ENCODE peak calls at places on chromosome 1, in six cellular contexts. F, M, T, L, V and G are unnamed samples.

GRCh38 chr1:224447251-224447650 is 12.7 kb upstream of the WDR26 start:
- DNase-seq in F (no peak), M (no peak), T (no peak), L (no peak), V (no peak), G (no peak)

GRCh38 chr1:44531785-44532566 is 126.9 kb downstream of the RNF220 start:
- DNase-seq in F (peak), M (no peak), T (no peak), L (no peak), V (no peak), G (peak)

GRCh38 chr1:98702976-98703375 is 41.5 kb downstream of the SNX7 start:
- DNase-seq in F (no peak), M (no peak), T (no peak), L (no peak), V (no peak), G (no peak)

GRCh38 chr1:59072017-59072947 is 224.6 kb upstream of the FGGY start:
- DNase-seq in F (no peak), M (no peak), T (peak), L (no peak), V (no peak), G (no peak)

GRCh38 chr1:234731371-234732085 is 121.5 kb upstream of the IRF2BP2 start:
- DNase-seq in F (no peak), M (peak), T (no peak), L (no peak), V (no peak), G (peak)

GRCh38 chr1:35881850-35882273 is 1.1 kb upstream of the AGO1 start:
- DNase-seq in F (no peak), M (no peak), T (no peak), L (no peak), V (no peak), G (no peak)

GRCh38 chr1:182264187-182264586 is 127.4 kb downstream of the GLUL start:
- DNase-seq in F (no peak), M (no peak), T (no peak), L (no peak), V (no peak), G (no peak)

GRCh38 chr1:90726716-90727480 is 9.8 kb upstream of the BARHL2 start:
- DNase-seq in F (no peak), M (no peak), T (no peak), L (peak), V (peak), G (no peak)

GRCh38 chr1:71587961-71588360 is 507.1 kb upstream of the ZRANB2 start:
- DNase-seq in F (no peak), M (no peak), T (peak), L (no peak), V (no peak), G (no peak)

GRCh38 chr1:25676488-25676887 is 59.9 kb downstream of the MAN1C1 start:
- DNase-seq in F (no peak), M (no peak), T (no peak), L (no peak), V (no peak), G (no peak)

GRCh38 chr1:208550978-208551377 is 306.8 kb upstream of the PLXNA2 start:
- DNase-seq in F (no peak), M (no peak), T (no peak), L (no peak), V (no peak), G (no peak)

GRCh38 chr1:143720087-143721023 is 251.4 kb downstream of the FAM72C start:
- DNase-seq in F (no peak), M (no peak), T (no peak), L (peak), V (peak), G (no peak)

GRCh38 chr1:44829506-44830384 is 13.3 kb downstream of the PTCH2 start:
- DNase-seq in F (no peak), M (no peak), T (no peak), L (no peak), V (no peak), G (no peak)

GRCh38 chr1:184854036-184854435 is 99.4 kb upstream of the EDEM3 start:
- DNase-seq in F (no peak), M (no peak), T (no peak), L (no peak), V (no peak), G (no peak)

GRCh38 chr1:90335566-90335965 is 340.7 kb downstream of the ZNF326 start:
- DNase-seq in F (no peak), M (no peak), T (no peak), L (no peak), V (no peak), G (no peak)

GRCh38 chr1:111884772-111885443 is 104.6 kb downstream of the KCND3 start:
- DNase-seq in F (no peak), M (no peak), T (peak), L (no peak), V (no peak), G (no peak)

GRCh38 chr1:176691251-176692228 is 228.6 kb downstream of the PAPPA2 start:
- DNase-seq in F (peak), M (peak), T (peak), L (peak), V (peak), G (no peak)

GRCh38 chr1:93569479-93569878 is 112.2 kb downstream of the BCAR3 start:
- DNase-seq in F (no peak), M (no peak), T (no peak), L (no peak), V (no peak), G (no peak)

GRCh38 chr1:113946112-113946511 is 17.0 kb downstream of the HIPK1 start:
- DNase-seq in F (no peak), M (no peak), T (no peak), L (no peak), V (no peak), G (no peak)

GRCh38 chr1:113931456-113931855 is 2.3 kb downstream of the HIPK1 start:
- DNase-seq in F (no peak), M (no peak), T (no peak), L (no peak), V (no peak), G (no peak)

GRCh38 chr1:16433066-16433465 is 4.2 kb downstream of the SPATA21 start:
- DNase-seq in F (no peak), M (no peak), T (no peak), L (no peak), V (no peak), G (no peak)